ENCODE peak calls at places on chromosomes 5 and 9, in seven cellular contexts. Z is GM12891, N is Peyer's patch, R is adrenal gland, S is A549, W is heart left ventricle, I is IMR-90. V is an unnamed sample.

GRCh38 chr9:115202960-115203751 is 85.2 kb upstream of the TNC start:
- DNase-seq in Z (no peak), N (no peak), R (peak; percentile 31), S (no peak), W (peak; percentile 40), I (peak; percentile 94), V (no peak)

GRCh38 chr9:130451004-130451390 is 6.2 kb downstream of the ASS1 start:
- DNase-seq in Z (no peak), N (no peak), R (peak; percentile 38), S (no peak), W (no peak), I (no peak), V (no peak)

GRCh38 chr9:137433916-137434431 is 7.2 kb downstream of the ENTPD8 start:
- DNase-seq in Z (no peak), N (peak; percentile 49), R (no peak), S (no peak), W (no peak), I (no peak), V (no peak)

GRCh38 chr5:45098483-45098882 is 289.7 kb downstream of the MRPS30 start:
- DNase-seq in Z (no peak), N (no peak), R (no peak), S (no peak), W (no peak), I (no peak), V (no peak)

GRCh38 chr9:99628843-99629242 is 192.8 kb upstream of the NR4A3 start:
- DNase-seq in Z (no peak), N (no peak), R (no peak), S (no peak), W (no peak), I (no peak), V (no peak)

GRCh38 chr5:141681695-141682641 is at the start of gene ARAP3:
- DNase-seq in Z (no peak), N (peak; percentile 80), R (peak; percentile 94), S (peak; percentile 69), W (peak; percentile 88), I (peak; percentile 89), V (peak; percentile 93)

GRCh38 chr5:10990626-10991025 is 229.6 kb upstream of the DAP start:
- DNase-seq in Z (no peak), N (no peak), R (no peak), S (no peak), W (no peak), I (no peak), V (no peak)

GRCh38 chr5:144203750-144204596 is 33.3 kb downstream of the KCTD16 start:
- DNase-seq in Z (peak; percentile 6), N (no peak), R (peak; percentile 53), S (no peak), W (no peak), I (peak; percentile 82), V (no peak)

GRCh38 chr5:96817496-96817895 is 9.8 kb upstream of the ERAP1 start:
- DNase-seq in Z (no peak), N (no peak), R (no peak), S (no peak), W (no peak), I (no peak), V (no peak)

GRCh38 chr5:95080456-95080855 is 204.4 kb downstream of the MCTP1 start:
- DNase-seq in Z (no peak), N (no peak), R (no peak), S (no peak), W (no peak), I (no peak), V (no peak)

GRCh38 chr5:150469718-150470470 is 20.4 kb upstream of the RPS14 start:
- DNase-seq in Z (no peak), N (no peak), R (no peak), S (peak; percentile 46), W (no peak), I (peak; percentile 98), V (no peak)

GRCh38 chr5:53994148-53994547 is 316.2 kb downstream of the ARL15 start:
- DNase-seq in Z (no peak), N (no peak), R (no peak), S (no peak), W (no peak), I (peak; percentile 80), V (no peak)

GRCh38 chr9:105737205-105737604 is 42.9 kb downstream of the TMEM38B start:
- DNase-seq in Z (no peak), N (no peak), R (no peak), S (no peak), W (no peak), I (no peak), V (no peak)

DNA sequence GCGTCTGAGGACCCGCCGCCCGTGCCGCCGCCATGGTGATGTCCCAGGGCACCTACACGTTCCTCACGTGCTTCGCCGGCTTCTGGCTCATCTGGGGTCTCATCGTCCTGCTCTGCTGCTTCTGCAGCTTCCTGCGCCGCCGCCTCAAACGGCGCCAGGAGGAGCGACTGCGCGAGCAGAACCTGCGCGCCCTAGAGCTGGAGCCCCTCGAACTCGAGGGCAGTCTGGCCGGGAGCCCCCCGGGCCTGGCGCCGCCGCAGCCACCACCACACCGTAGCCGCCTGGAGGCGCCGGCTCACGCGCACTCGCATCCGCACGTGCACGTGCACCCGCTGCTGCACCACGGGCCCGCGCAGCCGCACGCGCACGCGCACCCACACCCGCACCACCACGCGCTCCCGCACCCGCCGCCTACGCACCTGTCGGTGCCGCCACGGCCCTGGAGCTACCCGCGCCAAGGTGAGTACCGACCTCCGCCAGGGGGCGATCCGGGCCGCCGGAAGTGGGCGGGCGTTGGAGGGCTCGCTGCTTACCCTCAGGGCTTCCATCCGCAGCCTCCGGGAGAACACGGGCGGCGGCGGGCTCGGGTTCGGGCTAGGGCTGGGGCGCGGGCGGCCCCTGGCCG is 8.5 kb downstream of the PRR7 start:
- DNase-seq in Z (peak; percentile 87), N (peak; percentile 93), R (peak; percentile 72), S (peak; percentile 84), W (peak; percentile 82), I (peak; percentile 57), V (no peak)
- TF ChIP-seq POLR2A in Z (no peak), N (peak; percentile 43), R (no peak), S (peak; percentile 30), W (no peak), I (no peak), V (no peak)

GRCh38 chr5:43413966-43414365 is 1.8 kb upstream of the CCL28 start:
- DNase-seq in Z (no peak), N (no peak), R (no peak), S (no peak), W (no peak), I (no peak), V (no peak)
- TF ChIP-seq POLR2A in Z (no peak), N (no peak), R (no peak), S (no peak), W (no peak), I (no peak), V (no peak)

DNA sequence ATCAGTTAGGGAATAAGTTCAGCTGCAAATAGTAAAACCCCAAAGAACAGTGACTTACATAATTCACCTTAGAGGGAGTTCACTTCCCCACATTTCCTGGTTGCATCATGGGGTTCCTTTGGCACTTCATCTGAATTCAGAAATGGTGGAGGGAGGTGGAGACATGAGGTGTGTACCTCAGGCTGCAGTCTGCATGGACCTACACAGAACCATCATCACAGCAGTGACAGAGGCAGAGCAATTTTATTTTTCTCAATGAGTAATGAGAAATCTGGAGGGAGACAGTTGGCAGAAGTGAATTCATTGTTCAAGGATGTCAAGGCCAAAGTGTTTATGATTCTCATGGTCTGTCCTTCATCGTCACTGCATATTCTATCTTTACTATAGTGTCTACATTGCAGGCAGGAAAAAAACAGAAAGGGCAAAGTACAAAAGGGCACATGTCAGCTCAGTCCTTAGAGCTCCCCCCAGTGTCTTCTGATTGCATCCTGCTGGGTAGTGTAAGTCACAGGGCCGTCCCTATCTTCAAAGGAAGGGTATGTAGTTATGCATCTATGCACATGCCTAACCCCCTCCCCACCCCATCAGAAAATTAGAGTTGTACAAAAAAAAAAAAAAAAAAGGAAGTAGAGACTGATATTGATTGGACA is 132.8 kb upstream of the APC start:
- DNase-seq in Z (peak; percentile 11), N (no peak), R (no peak), S (no peak), W (no peak), I (no peak), V (no peak)
- TF ChIP-seq POLR2A in Z (no peak), N (no peak), R (no peak), S (no peak), W (no peak), I (no peak), V (no peak)

GRCh38 chr5:175133185-175133584 is 310.8 kb downstream of the DRD1 start:
- DNase-seq in Z (no peak), N (no peak), R (no peak), S (no peak), W (no peak), I (no peak), V (no peak)

GRCh38 chr5:175129121-175129520 is 314.9 kb downstream of the DRD1 start:
- DNase-seq in Z (no peak), N (no peak), R (no peak), S (no peak), W (no peak), I (no peak), V (no peak)

GRCh38 chr5:175129619-175130018 is 314.4 kb downstream of the DRD1 start:
- DNase-seq in Z (no peak), N (no peak), R (no peak), S (no peak), W (no peak), I (no peak), V (no peak)

DNA sequence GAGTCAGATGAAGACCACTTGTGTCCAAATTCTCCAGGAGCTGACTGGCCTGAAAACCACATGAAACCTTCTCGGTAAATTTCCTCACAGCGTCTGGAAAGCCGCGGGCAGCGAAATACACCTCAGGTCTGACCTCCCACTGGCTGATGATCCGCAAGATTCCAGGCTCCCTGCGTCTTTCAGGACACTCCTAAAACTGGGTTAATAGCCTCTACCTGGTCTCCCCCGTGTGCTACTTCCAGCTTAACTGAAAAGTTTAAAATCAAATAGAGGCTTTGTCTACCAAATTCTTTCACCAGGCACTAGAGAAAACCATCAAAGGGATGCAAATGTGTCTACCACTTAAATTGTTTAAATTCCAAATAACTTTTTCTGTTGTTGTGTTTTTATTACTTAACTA is 312.6 kb downstream of the DRD1 start:
- DNase-seq in Z (no peak), N (no peak), R (no peak), S (no peak), W (no peak), I (no peak), V (no peak)
- TF ChIP-seq POLR2A in Z (no peak), N (no peak), R (no peak), S (no peak), W (no peak), I (no peak), V (no peak)

DNA sequence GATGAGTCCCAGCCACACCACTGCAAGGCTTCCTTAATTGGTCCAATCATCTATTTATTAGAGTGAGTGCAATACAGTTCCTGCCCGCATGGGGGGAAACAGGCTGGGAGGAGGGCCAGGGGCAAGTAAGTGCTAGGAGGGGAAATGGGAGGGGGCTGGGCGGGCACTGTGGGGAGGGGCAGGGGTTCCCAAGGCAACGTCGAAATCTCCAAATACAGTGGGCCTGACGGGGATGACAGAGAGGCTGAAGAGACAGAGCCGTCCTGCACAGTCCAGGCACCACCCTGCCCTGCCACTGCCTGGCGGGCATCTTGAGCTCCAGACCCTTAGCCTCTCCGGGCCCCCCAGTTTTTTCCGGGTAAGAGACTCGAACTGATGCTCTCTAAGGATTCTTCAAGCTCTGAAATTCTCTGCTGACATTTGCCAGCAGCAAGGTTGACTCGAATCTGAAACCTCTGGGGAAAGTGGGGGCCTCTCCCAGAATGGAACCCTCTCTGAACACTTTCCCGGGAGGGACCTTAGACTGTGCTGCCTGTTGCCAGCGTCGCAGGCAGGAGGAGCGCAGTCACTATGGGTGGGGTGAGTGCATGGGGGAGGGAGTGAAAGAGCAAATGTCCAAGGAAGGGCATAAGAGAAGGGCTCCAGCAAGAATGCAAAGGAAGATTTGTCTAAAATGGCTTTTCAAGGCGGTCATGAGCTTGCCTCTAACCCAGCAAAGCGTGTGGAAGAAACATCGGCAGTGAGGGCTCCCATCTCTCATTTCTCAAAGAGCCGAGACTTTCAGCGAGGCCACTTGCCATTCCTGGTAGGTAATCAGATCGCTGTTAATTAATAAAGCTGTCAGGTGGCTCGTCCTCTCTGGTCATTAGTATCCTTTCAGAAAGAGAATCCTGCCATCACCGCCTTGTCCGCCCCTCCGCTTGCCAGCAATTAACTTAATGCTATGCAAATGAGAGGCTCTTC is 98.9 kb downstream of the GTF3C4 start:
- DNase-seq in Z (peak; percentile 54), N (peak; percentile 64), R (peak; percentile 69), S (peak; percentile 49), W (peak; percentile 39), I (peak; percentile 25), V (peak; percentile 65)
- TF ChIP-seq POLR2A in Z (no peak), N (peak; percentile 22), R (peak; percentile 35), S (no peak), W (no peak), I (no peak), V (no peak)

V was measured in H54.